ENCODE peak calls at places on chromosomes 7 and 10, in seven cellular contexts. S, J, F, V, Z, B and X are unnamed samples.

GRCh38 chr7:365593-365992 is 75.6 kb downstream of the FOXL3 start:
- DNase-seq in B (no peak), S (no peak), Z (no peak), V (no peak), F (no peak), J (no peak), X (no peak)

GRCh38 chr10:451021-451471 is 238.4 kb downstream of the DIP2C start:
- DNase-seq in F (no peak), V (no peak), S (peak), B (no peak), Z (peak), J (no peak), X (no peak)

GRCh38 chr10:70480254-70480861 is 1.8 kb downstream of the PALD1 start:
- DNase-seq in V (no peak), Z (peak), F (no peak), J (no peak), B (no peak), S (no peak), X (no peak)

GRCh38 chr10:52632591-52632990 is 140.0 kb downstream of the MBL2 start:
- DNase-seq in B (no peak), Z (no peak), J (no peak), S (no peak), F (no peak), V (no peak), X (no peak)

GRCh38 chr10:93471110-93471651 is 11.0 kb downstream of the MYOF start:
- DNase-seq in F (no peak), B (peak), S (no peak), V (no peak), J (peak), Z (no peak), X (peak)

GRCh38 chr7:155190608-155191536 is 106.8 kb upstream of the INSIG1 start:
- DNase-seq in Z (peak), F (no peak), B (peak), V (no peak), J (no peak), S (peak), X (peak)

GRCh38 chr10:100810835-100811116 is 65.4 kb downstream of the PAX2 start:
- DNase-seq in S (no peak), B (no peak), V (no peak), Z (no peak), J (no peak), F (no peak), X (no peak)

GRCh38 chr10:27541728-27542285 is 37.7 kb downstream of the RAB18 start:
- DNase-seq in J (no peak), Z (no peak), B (no peak), V (no peak), F (no peak), S (no peak), X (no peak)

GRCh38 chr7:35727571-35727970 is 32.6 kb upstream of the HERPUD2 start:
- DNase-seq in J (no peak), S (no peak), Z (no peak), V (no peak), B (peak), F (no peak), X (no peak)

GRCh38 chr7:136074840-136075239 is 97.7 kb upstream of the MTPN start:
- DNase-seq in J (no peak), F (peak), B (no peak), S (no peak), Z (no peak), V (no peak), X (no peak)

GRCh38 chr10:131059881-131060280 is 251.6 kb downstream of the TCERG1L start:
- DNase-seq in V (no peak), J (no peak), S (no peak), Z (no peak), F (no peak), B (no peak), X (peak)

GRCh38 chr7:26319631-26320030 is 28.0 kb downstream of the SNX10 start:
- DNase-seq in B (no peak), Z (no peak), S (no peak), V (no peak), F (no peak), J (no peak), X (no peak)

GRCh38 chr7:44979481-44980392 is 922 bp upstream of the MYO1G start:
- DNase-seq in J (no peak), S (no peak), V (no peak), Z (no peak), B (peak), F (no peak), X (no peak)

GRCh38 chr7:71095266-71095860 is 36.6 kb upstream of the GALNT17 start:
- DNase-seq in S (no peak), B (no peak), V (no peak), J (no peak), F (no peak), Z (no peak), X (no peak)

GRCh38 chr10:63431962-63432797 is 33.6 kb downstream of the JMJD1C start:
- DNase-seq in V (no peak), B (peak), F (no peak), J (no peak), S (no peak), Z (no peak), X (peak)

GRCh38 chr7:11212816-11213215 is 239.1 kb downstream of the PHF14 start:
- DNase-seq in Z (no peak), B (peak), F (no peak), J (no peak), V (no peak), S (no peak), X (no peak)

GRCh38 chr10:6918305-6918704 is 338.2 kb upstream of the PRKCQ start:
- DNase-seq in Z (peak), S (peak), J (no peak), V (peak), B (peak), F (no peak), X (peak)

GRCh38 chr7:476736-477360 is 42.8 kb downstream of the PDGFA start:
- DNase-seq in S (no peak), B (no peak), J (no peak), F (no peak), V (no peak), Z (no peak), X (no peak)

GRCh38 chr10:59287587-59287986 is 74.8 kb downstream of the FAM13C start:
- DNase-seq in S (no peak), B (no peak), F (no peak), J (no peak), Z (no peak), V (no peak), X (no peak)

GRCh38 chr10:78470267-78471103 is 436.8 kb downstream of the RPS24 start:
- DNase-seq in S (no peak), B (no peak), J (no peak), F (peak), V (peak), Z (no peak), X (no peak)

GRCh38 chr7:112668561-112668960 is 121.6 kb downstream of the TMEM168 start:
- DNase-seq in J (no peak), V (no peak), F (no peak), S (no peak), Z (no peak), B (no peak), X (no peak)

GRCh38 chr7:114519215-114519614 is 104.6 kb downstream of the FOXP2 start:
- DNase-seq in B (no peak), F (no peak), Z (no peak), S (no peak), V (no peak), J (no peak), X (peak)

GRCh38 chr10:2897619-2898508 is 169.5 kb upstream of the PFKP start:
- DNase-seq in J (no peak), V (no peak), F (no peak), S (no peak), Z (no peak), B (peak), X (no peak)

GRCh38 chr7:67625257-67625713 is 628.7 kb downstream of the TYW1 start:
- DNase-seq in S (peak), B (peak), F (peak), V (peak), J (peak), Z (no peak), X (peak)

GRCh38 chr7:111953611-111954010 is 252.6 kb downstream of the DOCK4 start:
- DNase-seq in Z (no peak), J (no peak), S (no peak), V (no peak), F (peak), B (peak), X (no peak)

GRCh38 chr10:118950190-118950658 is 79.3 kb upstream of the NANOS1 start:
- DNase-seq in F (no peak), Z (no peak), V (no peak), J (no peak), S (no peak), B (peak), X (peak)

GRCh38 chr10:130512936-130513335 is 376.7 kb downstream of the GLRX3 start:
- DNase-seq in J (no peak), V (no peak), B (no peak), Z (no peak), S (no peak), F (no peak), X (no peak)

GRCh38 chr7:64310426-64310825 is 3.3 kb upstream of the ZNF736 start:
- DNase-seq in V (no peak), S (no peak), J (no peak), Z (no peak), F (no peak), B (no peak), X (no peak)

GRCh38 chr10:110268442-110268841 is 36.3 kb downstream of the SMNDC1 start:
- DNase-seq in Z (no peak), B (no peak), V (no peak), J (no peak), S (no peak), F (no peak), X (peak)

GRCh38 chr10:103333934-103334520 is 16.9 kb downstream of the PCGF6 start:
- DNase-seq in J (no peak), F (no peak), B (peak), S (no peak), Z (no peak), V (no peak), X (peak)

GRCh38 chr7:134210976-134211663 is 84.0 kb downstream of the LRGUK start:
- DNase-seq in V (no peak), B (no peak), Z (no peak), J (no peak), S (no peak), F (no peak), X (no peak)

GRCh38 chr7:149615690-149616270 is 118.2 kb upstream of the ZNF746 start:
- DNase-seq in S (no peak), Z (no peak), F (no peak), V (no peak), J (no peak), B (no peak), X (no peak)

GRCh38 chr7:130689683-130690082 is 3.3 kb upstream of the TSGA13 start:
- DNase-seq in Z (no peak), V (no peak), S (no peak), B (no peak), F (no peak), J (no peak), X (no peak)